ENCODE peak calls at places on chromosomes 5 and 9, in six cellular contexts. B is AG04450, W is cardiac fibroblast, L is NB4, T is body of pancreas, P is heart left ventricle. J is an unnamed sample.

GRCh38 chr9:114733814-114734213 is 51.8 kb upstream of the TEX48 start:
- DNase-seq in B (no peak), W (peak; percentile 87), L (no peak), T (no peak), P (no peak), J (no peak)

GRCh38 chr5:98004463-98004862 is 769.0 kb upstream of the RGMB start:
- DNase-seq in B (no peak), W (no peak), L (no peak), T (no peak), P (no peak), J (no peak)

GRCh38 chr5:76475936-76476335 is 72.9 kb downstream of the IQGAP2 start:
- DNase-seq in B (no peak), W (no peak), L (no peak), T (no peak), P (no peak), J (no peak)

GRCh38 chr9:129459550-129460322 is 161.2 kb downstream of the C9orf50 start:
- DNase-seq in B (no peak), W (no peak), L (no peak), T (no peak), P (no peak), J (no peak)

GRCh38 chr9:133918123-133918813 is 73.9 kb downstream of the VAV2 start:
- DNase-seq in B (no peak), W (no peak), L (no peak), T (no peak), P (no peak), J (no peak)

GRCh38 chr9:138072161-138072842 is 194.7 kb downstream of the CACNA1B start:
- DNase-seq in B (no peak), W (no peak), L (no peak), T (peak; percentile 2), P (no peak), J (no peak)

GRCh38 chr9:573551-574410 is 267.7 kb upstream of the DMRT1 start:
- DNase-seq in B (no peak), W (no peak), L (no peak), T (peak; percentile 58), P (no peak), J (no peak)

GRCh38 chr5:1108008-1108864 is 3.6 kb downstream of the SLC12A7 start:
- DNase-seq in B (no peak), W (no peak), L (peak; percentile 47), T (no peak), P (no peak), J (no peak)

GRCh38 chr9:68741234-68741633 is 36.2 kb downstream of the PIP5K1B start:
- DNase-seq in B (no peak), W (no peak), L (no peak), T (no peak), P (no peak), J (no peak)

GRCh38 chr5:14685757-14686156 is 21.2 kb downstream of the OTULIN start:
- DNase-seq in B (peak; percentile 33), W (peak; percentile 71), L (peak; percentile 58), T (no peak), P (no peak), J (no peak)

GRCh38 chr5:22899341-22899740 is 46.2 kb upstream of the CDH12 start:
- DNase-seq in B (no peak), W (no peak), L (no peak), T (no peak), P (no peak), J (no peak)

GRCh38 chr9:36148652-36149051 is 12.1 kb downstream of the GLIPR2 start:
- DNase-seq in B (peak; percentile 92), W (peak; percentile 99), L (peak; percentile 81), T (peak; percentile 79), P (peak; percentile 89), J (peak; percentile 77)

GRCh38 chr9:133589454-133590227 is 19.5 kb downstream of the FAM163B start:
- DNase-seq in B (no peak), W (no peak), L (no peak), T (no peak), P (no peak), J (no peak)

GRCh38 chr9:93076792-93077128 is 18.3 kb downstream of the SUSD3 start:
- DNase-seq in B (no peak), W (no peak), L (no peak), T (no peak), P (no peak), J (no peak)

GRCh38 chr9:120892748-120893584 is 16.0 kb upstream of the PHF19 start:
- DNase-seq in B (peak; percentile 68), W (peak; percentile 94), L (peak; percentile 95), T (no peak), P (no peak), J (no peak)

GRCh38 chr5:56647109-56647863 is 168.1 kb upstream of the MAP3K1 start:
- DNase-seq in B (no peak), W (no peak), L (peak; percentile 26), T (no peak), P (no peak), J (no peak)

GRCh38 chr5:77015938-77016569 is 14.2 kb upstream of the AGGF1 start:
- DNase-seq in B (peak; percentile 23), W (peak; percentile 91), L (peak; percentile 66), T (no peak), P (no peak), J (peak; percentile 4)

GRCh38 chr5:171984748-171985419 is 21.6 kb downstream of the FBXW11 start:
- DNase-seq in B (peak; percentile 86), W (peak; percentile 81), L (peak; percentile 15), T (no peak), P (no peak), J (peak; percentile 61)

GRCh38 chr5:175032741-175033151 is 308.4 kb downstream of the MSX2 start:
- DNase-seq in B (no peak), W (no peak), L (no peak), T (no peak), P (no peak), J (no peak)

GRCh38 chr5:101995585-101995984 is 300.5 kb downstream of the SLCO4C1 start:
- DNase-seq in B (no peak), W (no peak), L (no peak), T (no peak), P (no peak), J (no peak)

GRCh38 chr5:160467555-160468418 is 46.1 kb downstream of the PTTG1 start:
- DNase-seq in B (peak; percentile 74), W (peak; percentile 93), L (peak; percentile 97), T (peak; percentile 73), P (peak; percentile 76), J (no peak)

GRCh38 chr5:53090229-53090628 is 19.3 kb downstream of the MOCS2 start:
- DNase-seq in B (no peak), W (no peak), L (no peak), T (no peak), P (no peak), J (no peak)

GRCh38 chr5:149888280-149888679 is 56.3 kb downstream of the PDE6A start:
- DNase-seq in B (no peak), W (no peak), L (no peak), T (no peak), P (no peak), J (no peak)

GRCh38 chr5:153005711-153006110 is 484.8 kb upstream of the GRIA1 start:
- DNase-seq in B (no peak), W (no peak), L (no peak), T (no peak), P (no peak), J (no peak)
- TF ChIP-seq CTCF in B (no peak), W (no peak), L (no peak), T (no peak), P (no peak), J (no peak)

DNA sequence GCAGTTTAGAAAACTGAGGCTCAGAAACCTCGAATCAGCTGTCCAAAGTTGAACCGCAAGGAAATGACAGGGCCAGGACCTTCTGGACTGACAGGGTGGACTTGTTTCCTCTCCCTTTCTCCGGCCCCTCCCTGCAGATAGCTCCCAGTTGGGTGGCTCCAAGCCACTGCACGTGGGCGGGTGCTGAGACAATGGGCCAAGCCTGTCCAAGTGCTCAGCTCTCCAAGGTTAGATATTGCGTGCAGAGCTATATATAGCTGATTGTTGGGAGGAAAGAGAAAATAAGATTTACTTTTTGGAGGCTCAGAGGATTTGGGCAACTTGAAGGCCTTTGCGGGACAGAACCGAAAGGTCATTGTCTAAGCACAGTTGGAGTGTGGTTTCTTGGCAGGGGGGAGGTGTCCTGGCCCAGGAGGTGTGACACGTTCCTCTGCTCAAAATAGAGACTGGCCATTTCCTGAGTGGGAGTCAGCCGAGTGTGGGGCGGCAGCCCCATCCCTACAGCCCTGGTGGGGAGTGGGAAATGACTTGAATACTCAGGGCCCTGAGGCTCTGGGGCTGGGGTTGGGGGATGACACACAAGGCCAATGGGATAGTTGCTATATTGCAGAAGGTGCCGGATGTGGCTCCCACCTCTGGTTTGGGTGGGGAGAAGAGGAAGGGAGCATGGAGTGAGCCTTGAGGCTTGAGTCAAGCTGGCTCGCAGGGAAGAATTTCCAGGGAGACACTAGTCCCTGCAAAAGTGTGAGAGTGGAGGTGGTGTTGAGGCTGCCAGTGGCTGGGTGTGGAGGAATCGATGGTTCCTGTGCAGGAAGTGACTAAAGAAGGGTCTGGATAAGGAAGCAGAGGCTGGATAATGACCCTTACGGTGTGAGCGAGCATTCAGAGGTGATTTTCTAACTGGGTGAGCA is 44.4 kb upstream of the SMAD5 start:
- DNase-seq in B (no peak), W (peak; percentile 76), L (no peak), T (peak; percentile 84), P (peak; percentile 91), J (no peak)
- H3K4me3 ChIP-seq in B (no peak overlapping the region), W (no peak overlapping the region), L (no peak overlapping the region), T (no peak overlapping the region), P (no peak overlapping the region), J (no peak overlapping the region)

DNA sequence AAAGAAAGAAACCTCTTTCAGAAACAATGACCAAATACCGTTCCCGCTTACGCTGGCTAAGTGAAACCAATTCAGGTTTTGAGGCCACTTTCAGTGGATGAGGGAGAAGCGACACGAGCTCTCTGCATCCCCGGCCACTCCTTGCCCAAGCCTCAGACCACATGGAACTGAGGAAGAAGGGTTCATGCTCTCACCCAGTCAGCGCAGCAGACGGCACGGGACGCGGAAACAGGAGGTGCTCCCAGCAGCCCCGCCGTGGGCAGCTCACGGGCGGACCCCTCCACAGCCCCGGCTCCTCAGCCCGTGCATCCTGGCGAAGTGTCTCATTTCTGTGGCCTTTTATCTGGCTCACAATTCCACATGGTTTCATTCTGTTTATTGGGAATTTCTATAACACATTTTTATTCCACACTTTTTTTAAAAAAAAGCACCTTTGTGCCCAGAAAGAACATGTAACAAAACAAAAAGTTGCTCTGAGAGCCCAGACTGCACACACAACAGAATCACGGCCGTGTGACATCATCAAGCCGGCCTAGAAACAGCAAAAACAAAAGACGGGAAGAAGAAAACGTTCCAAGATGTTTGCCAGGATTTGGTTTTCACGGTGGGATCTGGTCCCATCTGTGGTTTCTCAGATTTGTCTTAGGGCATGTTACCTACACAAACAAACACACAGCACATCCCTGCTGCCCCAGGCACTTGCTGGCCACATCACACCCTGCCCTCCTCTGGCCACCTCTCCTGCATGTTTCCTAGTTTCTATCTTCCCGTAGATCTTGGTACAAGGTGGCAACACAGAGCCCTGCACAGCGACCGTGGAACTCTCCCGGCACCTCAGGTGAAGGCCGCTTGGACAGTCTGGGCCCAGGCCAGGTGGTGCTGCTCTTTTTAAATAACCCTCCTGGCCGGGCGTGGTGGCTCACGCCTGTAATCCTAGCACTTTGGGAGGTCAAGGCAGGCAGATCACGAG is 16.2 kb downstream of the QSOX2 start:
- DNase-seq in B (no peak), W (no peak), L (no peak), T (no peak), P (no peak), J (no peak)
- TF ChIP-seq CTCF in B (no peak), W (no peak), L (no peak), T (no peak), P (no peak), J (no peak)

DNA sequence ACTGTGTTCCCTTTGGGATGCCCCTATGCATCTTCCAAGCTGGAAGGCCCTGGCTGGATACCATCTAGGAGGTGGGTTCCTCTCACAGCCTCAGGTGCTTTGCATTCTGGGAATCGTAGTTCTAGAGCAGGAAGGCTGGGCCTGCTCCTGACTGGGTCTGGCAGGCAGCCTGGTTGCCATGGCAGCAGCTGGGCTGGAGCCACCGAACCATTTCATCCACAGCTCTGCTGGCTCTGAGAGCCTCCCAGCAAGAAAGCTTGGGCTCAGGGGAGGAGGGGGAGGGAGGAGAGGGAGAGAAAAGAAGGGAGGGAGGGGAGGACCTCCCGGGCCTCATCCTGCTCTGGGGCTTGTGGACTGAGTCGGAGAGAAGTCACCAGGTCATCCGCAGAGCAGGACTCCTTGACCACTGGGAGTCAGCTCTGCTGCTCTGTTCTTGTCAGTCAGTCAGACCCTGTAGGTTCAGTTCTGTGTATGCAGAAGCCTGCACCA is 65.2 kb upstream of the ARAP3 start:
- DNase-seq in B (no peak), W (peak; percentile 60), L (no peak), T (peak; percentile 83), P (peak; percentile 88), J (no peak)
- H3K4me3 ChIP-seq in B (no peak overlapping the region), W (no peak overlapping the region), L (no peak overlapping the region), T (no peak overlapping the region), P (no peak overlapping the region), J (no peak overlapping the region)